ENCODE peak calls at places on chromosomes 12 and 14, in seven cellular contexts. One of them, this sample, is unnamed.

GRCh38 chr14:67162390-67162789 is 26.9 kb upstream of the GARIN2 start:
- DNase-seq in neural progenitor cell: no peak
- DNase-seq in hepatocyte: no peak
- DNase-seq in PC-3: no peak
- DNase-seq in HCT116: no peak
- DNase-seq in GM23248: no peak
- DNase-seq in MM.1S: no peak
- DNase-seq in this sample: no peak

GRCh38 chr14:92726135-92726932 is 22.1 kb downstream of the LGMN start:
- DNase-seq in neural progenitor cell: no peak
- DNase-seq in hepatocyte: peak
- DNase-seq in PC-3: peak
- DNase-seq in HCT116: peak
- DNase-seq in GM23248: peak
- DNase-seq in MM.1S: no peak
- DNase-seq in this sample: no peak

GRCh38 chr12:65123435-65124063 is 2.4 kb upstream of the WIF1 start:
- DNase-seq in neural progenitor cell: peak
- DNase-seq in hepatocyte: peak
- DNase-seq in PC-3: peak
- DNase-seq in HCT116: no peak
- DNase-seq in GM23248: peak
- DNase-seq in MM.1S: peak
- DNase-seq in this sample: peak

GRCh38 chr14:100807496-100807895 is 18.4 kb upstream of the MEG3 start:
- DNase-seq in neural progenitor cell: no peak
- DNase-seq in hepatocyte: no peak
- DNase-seq in PC-3: no peak
- DNase-seq in HCT116: no peak
- DNase-seq in GM23248: no peak
- DNase-seq in MM.1S: no peak
- DNase-seq in this sample: no peak

GRCh38 chr14:25800841-25801240 is 750.9 kb upstream of the STXBP6 start:
- DNase-seq in neural progenitor cell: peak
- DNase-seq in hepatocyte: no peak
- DNase-seq in PC-3: no peak
- DNase-seq in HCT116: no peak
- DNase-seq in GM23248: no peak
- DNase-seq in MM.1S: no peak
- DNase-seq in this sample: no peak

GRCh38 chr12:57852195-57852594 is 5.7 kb upstream of the CTDSP2 start:
- DNase-seq in neural progenitor cell: no peak
- DNase-seq in hepatocyte: no peak
- DNase-seq in PC-3: no peak
- DNase-seq in HCT116: no peak
- DNase-seq in GM23248: no peak
- DNase-seq in MM.1S: no peak
- DNase-seq in this sample: no peak

GRCh38 chr12:70795608-70796007 is 124.9 kb downstream of the PTPRR start:
- DNase-seq in neural progenitor cell: no peak
- DNase-seq in hepatocyte: no peak
- DNase-seq in PC-3: peak
- DNase-seq in HCT116: no peak
- DNase-seq in GM23248: no peak
- DNase-seq in MM.1S: no peak
- DNase-seq in this sample: no peak

GRCh38 chr12:79707830-79708229 is 17.1 kb upstream of the PAWR start:
- DNase-seq in neural progenitor cell: no peak
- DNase-seq in hepatocyte: no peak
- DNase-seq in PC-3: no peak
- DNase-seq in HCT116: no peak
- DNase-seq in GM23248: no peak
- DNase-seq in MM.1S: no peak
- DNase-seq in this sample: no peak

GRCh38 chr12:56229082-56229481 is 769 bp upstream of the SLC39A5 start:
- DNase-seq in neural progenitor cell: no peak
- DNase-seq in hepatocyte: no peak
- DNase-seq in PC-3: no peak
- DNase-seq in HCT116: no peak
- DNase-seq in GM23248: no peak
- DNase-seq in MM.1S: no peak
- DNase-seq in this sample: no peak

GRCh38 chr12:71007736-71008449 is 87.4 kb upstream of the PTPRR start:
- DNase-seq in neural progenitor cell: no peak
- DNase-seq in hepatocyte: no peak
- DNase-seq in PC-3: no peak
- DNase-seq in HCT116: no peak
- DNase-seq in GM23248: peak
- DNase-seq in MM.1S: no peak
- DNase-seq in this sample: no peak

GRCh38 chr12:111443586-111443985 is 37.9 kb downstream of the SH2B3 start:
- DNase-seq in neural progenitor cell: no peak
- DNase-seq in hepatocyte: no peak
- DNase-seq in PC-3: peak
- DNase-seq in HCT116: no peak
- DNase-seq in GM23248: peak
- DNase-seq in MM.1S: no peak
- DNase-seq in this sample: no peak

GRCh38 chr14:59098377-59098776 is 90.1 kb upstream of the DAAM1 start:
- DNase-seq in neural progenitor cell: no peak
- DNase-seq in hepatocyte: peak
- DNase-seq in PC-3: peak
- DNase-seq in HCT116: no peak
- DNase-seq in GM23248: peak
- DNase-seq in MM.1S: no peak
- DNase-seq in this sample: no peak

GRCh38 chr12:123714302-123714627 is 2.1 kb downstream of the ATP6V0A2 start:
- DNase-seq in neural progenitor cell: no peak
- DNase-seq in hepatocyte: no peak
- DNase-seq in PC-3: no peak
- DNase-seq in HCT116: no peak
- DNase-seq in GM23248: no peak
- DNase-seq in MM.1S: no peak
- DNase-seq in this sample: no peak

GRCh38 chr12:23674064-23674463 is 275.4 kb downstream of the SOX5 start:
- DNase-seq in neural progenitor cell: no peak
- DNase-seq in hepatocyte: no peak
- DNase-seq in PC-3: no peak
- DNase-seq in HCT116: no peak
- DNase-seq in GM23248: no peak
- DNase-seq in MM.1S: no peak
- DNase-seq in this sample: no peak

GRCh38 chr14:52844262-52845060 is 53.1 kb upstream of the GNPNAT1 start:
- DNase-seq in neural progenitor cell: peak
- DNase-seq in hepatocyte: no peak
- DNase-seq in PC-3: no peak
- DNase-seq in HCT116: no peak
- DNase-seq in GM23248: peak
- DNase-seq in MM.1S: no peak
- DNase-seq in this sample: peak

GRCh38 chr12:47946413-47947107 is 16.8 kb upstream of the TMEM106C start:
- DNase-seq in neural progenitor cell: no peak
- DNase-seq in hepatocyte: no peak
- DNase-seq in PC-3: peak
- DNase-seq in HCT116: no peak
- DNase-seq in GM23248: peak
- DNase-seq in MM.1S: no peak
- DNase-seq in this sample: no peak

GRCh38 chr14:51085007-51085406 is 9.9 kb downstream of the TRIM9 start:
- DNase-seq in neural progenitor cell: no peak
- DNase-seq in hepatocyte: no peak
- DNase-seq in PC-3: no peak
- DNase-seq in HCT116: no peak
- DNase-seq in GM23248: no peak
- DNase-seq in MM.1S: no peak
- DNase-seq in this sample: no peak

GRCh38 chr12:21697829-21698630 is 40.4 kb upstream of the LDHB start:
- DNase-seq in neural progenitor cell: peak
- DNase-seq in hepatocyte: peak
- DNase-seq in PC-3: peak
- DNase-seq in HCT116: peak
- DNase-seq in GM23248: peak
- DNase-seq in MM.1S: peak
- DNase-seq in this sample: peak

GRCh38 chr12:27592548-27592947 is 68.5 kb downstream of the PPFIBP1 start:
- DNase-seq in neural progenitor cell: no peak
- DNase-seq in hepatocyte: peak
- DNase-seq in PC-3: peak
- DNase-seq in HCT116: no peak
- DNase-seq in GM23248: peak
- DNase-seq in MM.1S: no peak
- DNase-seq in this sample: no peak

GRCh38 chr12:122021822-122022392 is at the start of gene BCL7A:
- DNase-seq in neural progenitor cell: peak
- DNase-seq in hepatocyte: peak
- DNase-seq in PC-3: peak
- DNase-seq in HCT116: peak
- DNase-seq in GM23248: peak
- DNase-seq in MM.1S: peak
- DNase-seq in this sample: peak

GRCh38 chr14:83520837-83521236 is 1987.2 kb upstream of the SEL1L start:
- DNase-seq in neural progenitor cell: no peak
- DNase-seq in hepatocyte: no peak
- DNase-seq in PC-3: no peak
- DNase-seq in HCT116: no peak
- DNase-seq in GM23248: peak
- DNase-seq in MM.1S: no peak
- DNase-seq in this sample: no peak

GRCh38 chr12:62895351-62895750 is 39.6 kb downstream of the PPM1H start:
- DNase-seq in neural progenitor cell: no peak
- DNase-seq in hepatocyte: no peak
- DNase-seq in PC-3: no peak
- DNase-seq in HCT116: no peak
- DNase-seq in GM23248: no peak
- DNase-seq in MM.1S: no peak
- DNase-seq in this sample: peak

GRCh38 chr14:28321475-28322244 is 444.9 kb upstream of the FOXG1 start:
- DNase-seq in neural progenitor cell: no peak
- DNase-seq in hepatocyte: no peak
- DNase-seq in PC-3: peak
- DNase-seq in HCT116: no peak
- DNase-seq in GM23248: no peak
- DNase-seq in MM.1S: no peak
- DNase-seq in this sample: no peak

GRCh38 chr14:86052868-86053267 is 522.9 kb downstream of the FLRT2 start:
- DNase-seq in neural progenitor cell: no peak
- DNase-seq in hepatocyte: no peak
- DNase-seq in PC-3: no peak
- DNase-seq in HCT116: no peak
- DNase-seq in GM23248: no peak
- DNase-seq in MM.1S: no peak
- DNase-seq in this sample: no peak

DNA sequence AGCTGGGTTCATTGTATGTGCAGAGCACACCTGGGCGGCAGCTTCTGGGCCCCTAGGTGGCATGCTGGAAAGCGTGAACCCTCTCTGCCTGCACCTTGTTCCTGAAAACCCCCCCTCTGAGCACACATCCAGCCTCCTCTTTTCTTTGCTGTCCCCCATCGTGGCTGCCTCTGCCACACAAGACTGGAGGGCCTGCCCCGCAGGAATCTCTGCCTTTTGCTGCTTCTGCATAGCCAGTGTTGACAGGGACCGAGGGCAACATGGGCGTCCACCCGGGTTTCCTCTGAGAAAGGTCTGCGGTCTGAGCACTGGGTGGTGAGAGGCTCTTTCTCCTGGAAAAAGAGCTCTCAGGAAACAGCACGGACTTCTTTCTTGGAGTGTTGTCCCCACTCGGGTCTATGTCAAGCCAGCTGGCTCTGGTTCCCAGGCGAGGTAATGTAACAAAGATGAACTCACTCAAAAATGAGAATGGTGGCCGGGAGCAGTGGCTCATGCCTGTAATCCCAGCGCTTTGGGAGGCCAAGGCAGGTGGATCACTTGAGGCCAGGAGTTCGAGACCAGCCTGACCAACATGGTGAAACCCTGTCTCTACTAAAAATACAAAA is 11.7 kb downstream of the WNT5B start:
- DNase-seq in neural progenitor cell: no peak
- DNase-seq in hepatocyte: no peak
- DNase-seq in PC-3: no peak
- DNase-seq in HCT116: no peak
- DNase-seq in GM23248: no peak
- DNase-seq in MM.1S: no peak
- DNase-seq in this sample: no peak
- TF ChIP-seq EZH2phosphoT487 in neural progenitor cell: no peak
- TF ChIP-seq EZH2phosphoT487 in hepatocyte: no peak
- TF ChIP-seq EZH2phosphoT487 in PC-3: no peak
- TF ChIP-seq EZH2phosphoT487 in HCT116: no peak
- TF ChIP-seq EZH2phosphoT487 in GM23248: no peak
- TF ChIP-seq EZH2phosphoT487 in MM.1S: no peak
- TF ChIP-seq EZH2phosphoT487 in this sample: no peak

DNA sequence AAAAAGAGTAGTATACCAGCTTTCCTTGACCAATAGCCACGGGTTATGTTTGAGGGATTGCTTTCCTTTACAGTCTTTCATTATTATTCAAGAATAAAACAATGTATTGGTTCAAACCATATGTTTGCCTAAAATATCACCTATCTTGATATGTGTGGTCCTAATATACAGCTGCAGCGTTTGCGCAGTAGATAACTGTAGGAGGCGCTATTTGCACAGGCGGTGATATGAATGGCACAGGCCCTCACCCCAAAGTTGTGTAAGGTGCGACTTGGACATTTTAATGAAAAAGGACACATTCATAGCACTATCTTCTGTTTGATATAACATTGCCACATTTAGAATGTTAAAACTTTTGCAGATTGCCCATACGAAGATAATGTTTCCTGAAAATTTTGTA is 298.4 kb downstream of the TRHDE start:
- DNase-seq in neural progenitor cell: peak
- DNase-seq in hepatocyte: peak
- DNase-seq in PC-3: peak
- DNase-seq in HCT116: peak
- DNase-seq in GM23248: no peak
- DNase-seq in MM.1S: peak
- DNase-seq in this sample: peak
- TF ChIP-seq EZH2 in neural progenitor cell: no peak
- TF ChIP-seq EZH2 in hepatocyte: no peak
- TF ChIP-seq EZH2 in PC-3: no peak
- TF ChIP-seq EZH2 in HCT116: no peak
- TF ChIP-seq EZH2 in GM23248: no peak
- TF ChIP-seq EZH2 in MM.1S: no peak
- TF ChIP-seq EZH2 in this sample: no peak

DNA sequence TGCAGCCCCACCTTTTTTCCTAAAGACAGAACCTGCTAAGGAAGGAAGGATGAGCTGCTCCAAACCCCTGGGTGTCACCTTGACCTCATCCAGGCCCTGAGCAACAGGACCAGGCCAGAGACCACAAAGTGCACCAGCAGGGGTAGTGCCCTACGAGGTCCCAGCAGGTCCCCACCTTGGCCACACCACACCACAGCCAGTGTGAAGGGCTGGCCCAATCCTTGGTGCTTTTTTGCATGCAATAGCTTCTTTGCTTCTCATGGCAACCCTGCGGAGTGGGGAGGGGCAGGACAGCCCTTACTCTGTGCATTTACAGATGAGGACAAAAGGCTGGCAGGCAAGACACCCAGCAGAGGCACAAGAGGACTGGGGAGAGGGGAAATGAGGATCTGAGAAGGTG is 352.6 kb downstream of the BCL11B start:
- DNase-seq in neural progenitor cell: no peak
- DNase-seq in hepatocyte: no peak
- DNase-seq in PC-3: no peak
- DNase-seq in HCT116: no peak
- DNase-seq in GM23248: no peak
- DNase-seq in MM.1S: no peak
- DNase-seq in this sample: no peak
- TF ChIP-seq EZH2phosphoT487 in neural progenitor cell: no peak
- TF ChIP-seq EZH2phosphoT487 in hepatocyte: no peak
- TF ChIP-seq EZH2phosphoT487 in PC-3: no peak
- TF ChIP-seq EZH2phosphoT487 in HCT116: no peak
- TF ChIP-seq EZH2phosphoT487 in GM23248: no peak
- TF ChIP-seq EZH2phosphoT487 in MM.1S: no peak
- TF ChIP-seq EZH2phosphoT487 in this sample: no peak

GRCh38 chr14:104864267-104865068 is 600 bp upstream of the CEP170B start:
- DNase-seq in neural progenitor cell: peak
- DNase-seq in hepatocyte: peak
- DNase-seq in PC-3: peak
- DNase-seq in HCT116: peak
- DNase-seq in GM23248: peak
- DNase-seq in MM.1S: no peak
- DNase-seq in this sample: peak
- TF ChIP-seq EZH2 in neural progenitor cell: peak
- TF ChIP-seq EZH2 in hepatocyte: peak
- TF ChIP-seq EZH2 in PC-3: no peak
- TF ChIP-seq EZH2 in HCT116: no peak
- TF ChIP-seq EZH2 in GM23248: peak
- TF ChIP-seq EZH2 in MM.1S: no peak
- TF ChIP-seq EZH2 in this sample: no peak